ENCODE peak calls at places on chromosome 7, in ten cellular contexts. M is neural progenitor cell, B is adrenal gland, D is A549, U is hepatocyte, F is cardiac fibroblast, Y is esophagus muscularis mucosa, O is lower lobe of right lung, R is kidney epithelial cell, Z is GM06990. J is an unnamed sample.

GRCh38 chr7:99197498-99197897 is 10.4 kb downstream of the KPNA7 start:
- DNase-seq in M (no peak), F (no peak), R (no peak), D (no peak), Y (no peak), U (no peak), Z (no peak), B (no peak), O (no peak), J (no peak)

GRCh38 chr7:68414631-68415425 is 1183.4 kb upstream of the AUTS2 start:
- DNase-seq in R (no peak), D (peak), Z (no peak), Y (no peak), O (no peak), B (no peak), F (no peak), U (no peak), M (no peak), J (no peak)

GRCh38 chr7:96004598-96004997 is 232.2 kb downstream of the DYNC1I1 start:
- DNase-seq in F (no peak), Z (no peak), U (peak), M (no peak), R (no peak), O (no peak), D (no peak), B (no peak), Y (no peak), J (no peak)

GRCh38 chr7:112103246-112103645 is 103.0 kb downstream of the DOCK4 start:
- DNase-seq in O (no peak), R (no peak), U (no peak), B (no peak), D (no peak), Y (no peak), F (peak), M (no peak), Z (no peak), J (no peak)

GRCh38 chr7:21671859-21672258 is 129.0 kb downstream of the DNAH11 start:
- DNase-seq in Y (no peak), M (no peak), F (no peak), D (no peak), O (no peak), Z (peak), B (no peak), U (no peak), R (no peak), J (no peak)

GRCh38 chr7:99631311-99632109 is 14.8 kb downstream of the ZSCAN25 start:
- DNase-seq in B (peak), U (peak), F (peak), O (no peak), D (peak), Z (no peak), Y (peak), R (peak), M (peak), J (no peak)

GRCh38 chr7:3399858-3400257 is 98.8 kb downstream of the SDK1 start:
- DNase-seq in D (peak), O (no peak), U (peak), B (no peak), R (no peak), Y (no peak), Z (no peak), M (peak), F (no peak), J (peak)

GRCh38 chr7:22564511-22565045 is 64.6 kb upstream of the STEAP1B start:
- DNase-seq in M (no peak), U (no peak), R (no peak), F (peak), Y (no peak), B (peak), Z (no peak), O (no peak), D (no peak), J (no peak)

GRCh38 chr7:1397491-1398327 is 61.6 kb downstream of the MICALL2 start:
- DNase-seq in B (no peak), R (no peak), Y (no peak), F (peak), U (no peak), O (no peak), M (no peak), Z (no peak), D (no peak), J (no peak)

GRCh38 chr7:11895352-11895751 is 63.4 kb upstream of the THSD7A start:
- DNase-seq in M (no peak), D (no peak), O (no peak), F (no peak), U (no peak), R (no peak), B (no peak), Z (no peak), Y (no peak), J (no peak)

GRCh38 chr7:110544199-110544598 is 546.7 kb upstream of the LRRN3 start:
- DNase-seq in O (no peak), R (no peak), Y (no peak), D (no peak), M (no peak), B (no peak), Z (no peak), F (no peak), U (no peak), J (no peak)

GRCh38 chr7:7618410-7618809 is 22.1 kb upstream of the UMAD1 start:
- DNase-seq in B (no peak), M (no peak), Y (no peak), Z (no peak), U (no peak), R (no peak), D (no peak), O (no peak), F (no peak), J (no peak)

GRCh38 chr7:46784746-46785145 is 797.2 kb downstream of the TNS3 start:
- DNase-seq in D (no peak), O (no peak), U (peak), M (no peak), B (no peak), F (peak), R (peak), Z (no peak), Y (no peak), J (no peak)

GRCh38 chr7:97003262-97004236 is 1.8 kb upstream of the DLX6 start:
- DNase-seq in F (no peak), R (no peak), Y (peak), Z (no peak), M (peak), D (no peak), B (no peak), O (no peak), U (no peak), J (no peak)

GRCh38 chr7:131328387-131329175 is 905 bp downstream of the MKLN1 start:
- DNase-seq in B (no peak), O (no peak), Y (no peak), F (peak), D (no peak), M (no peak), U (no peak), R (no peak), Z (no peak), J (no peak)

GRCh38 chr7:746074-747061 is 19.3 kb upstream of the PRKAR1B start:
- DNase-seq in F (no peak), R (no peak), D (no peak), M (no peak), B (no peak), U (no peak), O (peak), Y (no peak), Z (no peak), J (no peak)

GRCh38 chr7:28406192-28406591 is 6.1 kb upstream of the CREB5 start:
- DNase-seq in F (no peak), U (no peak), R (no peak), M (peak), Y (no peak), B (no peak), Z (no peak), O (no peak), D (no peak), J (no peak)

GRCh38 chr7:156858523-156858922 is 34.5 kb downstream of the LMBR1 start:
- DNase-seq in B (no peak), U (no peak), Y (no peak), F (no peak), M (no peak), D (no peak), Z (no peak), R (no peak), O (no peak), J (no peak)

GRCh38 chr7:141685285-141686035 is 16.5 kb downstream of the DENND11 start:
- DNase-seq in M (no peak), Y (no peak), B (no peak), Z (no peak), O (no peak), D (no peak), U (no peak), F (no peak), R (no peak), J (peak)

GRCh38 chr7:117217636-117218035 is 105.2 kb downstream of the WNT2 start:
- DNase-seq in U (no peak), Y (no peak), D (no peak), F (peak), M (no peak), O (no peak), Z (no peak), R (no peak), B (no peak), J (no peak)

GRCh38 chr7:90726623-90727022 is 130.5 kb downstream of the CDK14 start:
- DNase-seq in R (no peak), Y (no peak), D (no peak), F (peak), B (no peak), Z (no peak), M (peak), U (no peak), O (no peak), J (no peak)

GRCh38 chr7:97006146-97006950 is 995 bp downstream of the DLX6 start:
- DNase-seq in M (peak), Y (peak), B (peak), F (peak), R (no peak), D (peak), O (no peak), Z (peak), U (peak), J (peak)

GRCh38 chr7:57400531-57401155 is 49.3 kb upstream of the ZNF716 start:
- DNase-seq in B (no peak), U (no peak), M (no peak), R (no peak), F (no peak), O (no peak), Z (no peak), Y (no peak), D (no peak), J (no peak)

GRCh38 chr7:102273749-102274712 is 12.6 kb upstream of the SH2B2 start:
- DNase-seq in Y (no peak), B (no peak), Z (no peak), O (no peak), R (peak), F (peak), M (no peak), U (peak), D (peak), J (no peak)

GRCh38 chr7:81802251-81802650 is 32.4 kb upstream of the HGF start:
- DNase-seq in F (no peak), O (no peak), M (no peak), Y (no peak), U (no peak), R (no peak), B (no peak), Z (no peak), D (no peak), J (no peak)

GRCh38 chr7:91140982-91141381 is 123.3 kb upstream of the FZD1 start:
- DNase-seq in Z (no peak), M (peak), B (peak), U (no peak), O (no peak), Y (no peak), R (no peak), D (no peak), F (no peak), J (no peak)

GRCh38 chr7:50502001-50502684 is 52.0 kb upstream of the FIGNL1 start:
- DNase-seq in B (peak), R (peak), O (no peak), D (no peak), Z (no peak), Y (no peak), U (peak), M (no peak), F (peak), J (no peak)

GRCh38 chr7:106421181-106421762 is 136.5 kb upstream of the NAMPT start:
- DNase-seq in M (no peak), U (peak), B (peak), F (peak), R (no peak), D (no peak), Z (no peak), O (peak), Y (no peak), J (no peak)

GRCh38 chr7:45186261-45186813 is 28.7 kb downstream of the RAMP3 start:
- DNase-seq in Y (no peak), R (no peak), F (no peak), O (no peak), M (no peak), B (no peak), U (no peak), D (no peak), Z (no peak), J (no peak)

GRCh38 chr7:1291846-1292765 is 59.4 kb downstream of the UNCX start:
- DNase-seq in B (no peak), M (no peak), F (no peak), O (peak), Y (no peak), D (no peak), U (no peak), R (no peak), Z (no peak), J (no peak)

GRCh38 chr7:68121655-68122054 is 1125.0 kb downstream of the TYW1 start:
- DNase-seq in O (no peak), Y (peak), D (no peak), Z (no peak), R (no peak), M (no peak), U (no peak), B (no peak), F (no peak), J (no peak)

GRCh38 chr7:37824987-37825509 is 23.3 kb upstream of the NME8 start:
- DNase-seq in Y (no peak), R (no peak), F (no peak), Z (no peak), D (no peak), B (no peak), M (no peak), U (no peak), O (no peak), J (no peak)

GRCh38 chr7:118872568-118872967 is 648.1 kb downstream of the ANKRD7 start:
- DNase-seq in Y (no peak), O (no peak), Z (no peak), M (no peak), F (no peak), B (no peak), D (no peak), R (no peak), U (peak), J (no peak)

GRCh38 chr7:87213801-87214200 is 5.7 kb downstream of the TMEM243 start:
- DNase-seq in Z (no peak), B (no peak), F (no peak), R (no peak), Y (no peak), D (no peak), O (no peak), M (no peak), U (no peak), J (no peak)

GRCh38 chr7:130732980-130733865 is 784 bp downstream of the KLF14 start:
- DNase-seq in R (no peak), B (peak), O (peak), D (peak), Z (peak), Y (no peak), M (peak), U (peak), F (no peak), J (peak)

GRCh38 chr7:138876326-138876725 is 78.3 kb upstream of the ATP6V0A4 start:
- DNase-seq in D (no peak), M (no peak), R (no peak), Y (no peak), U (no peak), O (no peak), Z (no peak), B (no peak), F (no peak), J (no peak)

GRCh38 chr7:27235387-27236052 is 7.1 kb upstream of the EVX1 start:
- DNase-seq in O (no peak), B (peak), Z (no peak), M (peak), F (peak), U (peak), D (peak), Y (no peak), R (no peak), J (peak)

GRCh38 chr7:93944673-93945072 is 23.1 kb downstream of the GNG11 start:
- DNase-seq in Y (no peak), U (no peak), F (peak), O (no peak), D (no peak), M (no peak), Z (no peak), R (no peak), B (no peak), J (no peak)

GRCh38 chr7:143359769-143360168 is 2.7 kb downstream of the FAM131B start:
- DNase-seq in R (no peak), M (no peak), F (no peak), D (no peak), Z (no peak), B (no peak), U (no peak), Y (no peak), O (no peak), J (no peak)
- TF ChIP-seq CTCF in R (no peak), M (no peak), F (no peak), D (no peak), Z (no peak), B (no peak), U (no peak), Y (no peak), O (no peak), J (no peak)

DNA sequence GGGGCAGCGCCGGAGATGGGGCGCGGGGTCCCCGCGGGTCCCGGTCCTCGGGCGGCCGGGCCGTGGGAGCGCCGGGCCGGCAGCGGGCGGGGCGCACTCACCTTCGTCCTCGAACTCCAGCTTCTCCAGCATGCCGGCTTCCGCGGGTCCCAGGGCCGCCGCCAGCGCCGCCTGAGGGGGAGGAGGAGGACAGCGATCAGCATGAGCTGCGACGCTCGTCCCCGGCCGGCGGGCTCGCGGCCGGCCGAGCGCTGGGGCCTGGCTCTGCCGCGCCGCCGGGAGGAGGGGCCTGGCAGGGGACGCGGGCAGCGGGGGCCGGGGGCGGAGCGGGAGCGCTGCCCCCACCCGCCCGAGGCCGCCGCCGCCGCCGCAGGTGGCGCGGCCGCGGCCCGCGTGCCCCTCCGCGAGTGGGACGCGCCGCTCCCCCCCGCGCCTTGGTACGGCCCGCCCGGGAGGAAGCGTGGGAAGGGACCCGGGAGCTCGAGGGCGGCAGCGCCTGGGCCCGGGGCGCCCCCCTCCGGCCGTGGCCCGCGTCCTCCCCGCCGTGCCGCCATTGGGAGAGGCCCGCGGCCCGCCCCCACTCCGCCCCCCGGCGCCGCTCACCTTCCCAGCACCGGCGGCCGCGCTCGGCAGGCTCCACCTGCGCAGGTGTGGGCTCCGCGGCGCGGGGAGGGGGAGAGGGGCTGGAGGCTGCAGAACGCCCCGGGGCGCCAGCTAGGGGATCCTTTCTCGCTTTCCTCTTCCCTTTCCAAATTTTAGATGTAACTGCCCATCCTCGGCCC is 112.5 kb upstream of the RHEB start:
- DNase-seq in F (peak), O (peak), R (no peak), D (peak), M (peak), U (peak), B (peak), Y (no peak), Z (peak), J (peak)
- TF ChIP-seq CTCF in F (no peak), O (no peak), R (no peak), D (peak), M (peak), U (peak), B (no peak), Y (peak), Z (no peak), J (no peak)

DNA sequence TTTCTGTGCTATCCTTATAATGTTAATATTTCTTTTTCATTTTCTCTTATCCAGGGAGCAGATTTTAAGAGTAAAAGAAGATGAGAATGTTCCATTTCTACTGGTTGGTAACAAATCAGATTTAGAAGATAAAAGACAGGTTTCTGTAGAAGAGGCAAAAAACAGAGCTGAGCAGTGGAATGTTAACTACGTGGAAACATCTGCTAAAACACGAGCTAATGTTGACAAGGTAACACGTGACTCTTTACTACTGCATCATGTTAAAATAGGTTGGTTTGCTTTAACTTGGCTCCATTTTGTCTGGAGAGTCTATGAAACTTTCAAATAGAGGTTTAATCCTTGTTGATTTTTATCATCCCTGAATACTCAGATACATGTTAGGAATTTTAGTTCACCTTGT is 73.3 kb downstream of the RALA start:
- DNase-seq in O (no peak), D (no peak), M (no peak), F (no peak), Y (no peak), B (no peak), R (no peak), U (no peak), Z (no peak), J (no peak)
- TF ChIP-seq CTCF in O (no peak), D (no peak), M (no peak), F (no peak), Y (no peak), B (no peak), R (no peak), U (no peak), Z (no peak), J (no peak)

DNA sequence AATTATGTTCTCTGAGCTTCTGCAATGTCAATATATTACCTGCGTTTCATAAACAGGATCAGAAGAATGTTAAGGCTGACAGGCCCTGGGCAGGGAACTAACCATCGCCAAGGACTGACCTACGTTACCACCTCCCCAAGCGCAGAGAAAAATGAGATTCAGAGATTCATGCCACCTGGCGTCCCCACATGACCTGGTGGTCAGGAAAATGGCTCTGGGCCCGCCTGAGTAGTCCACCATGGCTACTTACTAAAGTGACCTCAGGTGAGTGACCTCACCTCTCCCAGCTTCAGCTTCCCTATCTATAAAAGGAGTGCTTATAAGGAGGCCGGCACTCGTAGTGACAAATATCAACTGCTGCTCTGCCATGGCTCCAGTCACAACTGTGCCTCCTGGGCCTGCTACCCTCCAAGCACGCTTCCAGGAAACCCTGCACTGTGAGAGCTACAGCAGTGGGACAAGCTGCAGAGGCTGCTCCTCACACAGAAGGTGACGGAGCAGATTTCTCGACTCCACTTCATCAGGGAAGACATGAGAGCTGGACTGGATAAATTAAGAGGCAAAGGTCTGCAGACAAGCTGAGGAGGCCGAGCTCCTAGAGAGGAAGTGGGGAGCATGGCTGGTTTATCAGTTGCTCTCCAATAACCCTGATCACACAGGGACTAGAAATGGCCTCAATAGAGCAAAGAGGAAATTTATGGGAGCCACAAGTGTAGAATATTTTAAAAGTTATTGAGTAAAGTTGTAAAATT is 103.0 kb downstream of the RNF216 start:
- DNase-seq in B (no peak), Y (no peak), O (no peak), F (no peak), D (no peak), M (no peak), R (no peak), Z (no peak), U (no peak), J (no peak)
- TF ChIP-seq CTCF in B (no peak), Y (no peak), O (no peak), F (no peak), D (no peak), M (no peak), R (no peak), Z (no peak), U (no peak), J (peak)

GRCh38 chr7:30470783-30471182 is 7.8 kb downstream of the NOD1 start:
- DNase-seq in R (no peak), D (no peak), U (peak), F (peak), Z (no peak), B (peak), M (no peak), Y (no peak), O (peak), J (no peak)

GRCh38 chr7:30468041-30468440 is 10.5 kb downstream of the NOD1 start:
- DNase-seq in D (no peak), Z (no peak), R (no peak), U (no peak), B (no peak), M (no peak), F (peak), O (no peak), Y (no peak), J (no peak)

GRCh38 chr7:30468791-30469190 is 9.8 kb downstream of the NOD1 start:
- DNase-seq in D (no peak), Z (no peak), R (no peak), F (peak), B (no peak), U (peak), Y (no peak), M (no peak), O (no peak), J (no peak)

GRCh38 chr7:30470163-30470770 is 8.3 kb downstream of the NOD1 start:
- DNase-seq in O (no peak), U (no peak), Y (no peak), F (peak), D (no peak), M (no peak), R (no peak), Z (no peak), B (peak), J (peak)

GRCh38 chr7:30469303-30469702 is 9.3 kb downstream of the NOD1 start:
- DNase-seq in M (peak), Z (no peak), U (peak), D (peak), Y (peak), O (peak), B (peak), R (peak), F (peak), J (no peak)
- TF ChIP-seq CTCF in M (peak), Z (no peak), U (peak), D (peak), Y (peak), O (peak), B (no peak), R (peak), F (peak), J (no peak)

J was measured in glutamatergic neuron.